ENCODE peak calls at places on chromosomes 16 and 17, in ten cellular contexts. One of them, this sample, is unnamed.

GRCh38 chr16:55521792-55522191 is 12.9 kb downstream of the LPCAT2 start:
- DNase-seq in uterus: no peak
- DNase-seq in GM20000: no peak
- DNase-seq in astrocyte: no peak
- DNase-seq in MCF 10A: no peak
- DNase-seq in ascending aorta: no peak
- DNase-seq in epithelial cell of proximal tubule: no peak
- DNase-seq in GM23338: no peak
- DNase-seq in cardiac muscle cell: no peak
- DNase-seq in AG09319: no peak
- DNase-seq in this sample: no peak

GRCh38 chr16:15055141-15056053 is 477 bp downstream of the NTAN1 start:
- DNase-seq in uterus: peak
- DNase-seq in GM20000: peak
- DNase-seq in astrocyte: no peak
- DNase-seq in MCF 10A: no peak
- DNase-seq in ascending aorta: no peak
- DNase-seq in epithelial cell of proximal tubule: no peak
- DNase-seq in GM23338: peak
- DNase-seq in cardiac muscle cell: no peak
- DNase-seq in AG09319: no peak
- DNase-seq in this sample: no peak

GRCh38 chr17:27506348-27507218 is 50.3 kb downstream of the KSR1 start:
- DNase-seq in uterus: no peak
- DNase-seq in GM20000: peak
- DNase-seq in astrocyte: peak
- DNase-seq in MCF 10A: no peak
- DNase-seq in ascending aorta: no peak
- DNase-seq in epithelial cell of proximal tubule: no peak
- DNase-seq in GM23338: peak
- DNase-seq in cardiac muscle cell: peak
- DNase-seq in AG09319: no peak
- DNase-seq in this sample: peak

GRCh38 chr17:62652251-62653001 is 25.0 kb downstream of the MRC2 start:
- DNase-seq in uterus: no peak
- DNase-seq in GM20000: no peak
- DNase-seq in astrocyte: peak
- DNase-seq in MCF 10A: peak
- DNase-seq in ascending aorta: peak
- DNase-seq in epithelial cell of proximal tubule: no peak
- DNase-seq in GM23338: peak
- DNase-seq in cardiac muscle cell: peak
- DNase-seq in AG09319: no peak
- DNase-seq in this sample: no peak

GRCh38 chr16:84423416-84423837 is 55.1 kb downstream of the ATP2C2 start:
- DNase-seq in uterus: no peak
- DNase-seq in GM20000: peak
- DNase-seq in astrocyte: peak
- DNase-seq in MCF 10A: peak
- DNase-seq in ascending aorta: no peak
- DNase-seq in epithelial cell of proximal tubule: peak
- DNase-seq in GM23338: peak
- DNase-seq in cardiac muscle cell: peak
- DNase-seq in AG09319: no peak
- DNase-seq in this sample: no peak

GRCh38 chr16:77450790-77451487 is 16.1 kb upstream of the ADAMTS18 start:
- DNase-seq in uterus: no peak
- DNase-seq in GM20000: no peak
- DNase-seq in astrocyte: no peak
- DNase-seq in MCF 10A: peak
- DNase-seq in ascending aorta: no peak
- DNase-seq in epithelial cell of proximal tubule: no peak
- DNase-seq in GM23338: no peak
- DNase-seq in cardiac muscle cell: no peak
- DNase-seq in AG09319: no peak
- DNase-seq in this sample: peak

GRCh38 chr16:20803192-20803560 is 3.1 kb downstream of the ERI2 start:
- DNase-seq in uterus: no peak
- DNase-seq in GM20000: no peak
- DNase-seq in astrocyte: no peak
- DNase-seq in MCF 10A: no peak
- DNase-seq in ascending aorta: no peak
- DNase-seq in epithelial cell of proximal tubule: no peak
- DNase-seq in GM23338: no peak
- DNase-seq in cardiac muscle cell: no peak
- DNase-seq in AG09319: no peak
- DNase-seq in this sample: no peak

GRCh38 chr16:64695684-64696083 is 426.2 kb downstream of the CDH11 start:
- DNase-seq in uterus: no peak
- DNase-seq in GM20000: no peak
- DNase-seq in astrocyte: no peak
- DNase-seq in MCF 10A: no peak
- DNase-seq in ascending aorta: no peak
- DNase-seq in epithelial cell of proximal tubule: no peak
- DNase-seq in GM23338: no peak
- DNase-seq in cardiac muscle cell: no peak
- DNase-seq in AG09319: no peak
- DNase-seq in this sample: no peak

GRCh38 chr17:48247038-48247437 is 139.5 kb downstream of the SNX11 start:
- DNase-seq in uterus: no peak
- DNase-seq in GM20000: no peak
- DNase-seq in astrocyte: no peak
- DNase-seq in MCF 10A: no peak
- DNase-seq in ascending aorta: no peak
- DNase-seq in epithelial cell of proximal tubule: no peak
- DNase-seq in GM23338: no peak
- DNase-seq in cardiac muscle cell: no peak
- DNase-seq in AG09319: no peak
- DNase-seq in this sample: no peak

GRCh38 chr17:59406278-59406677 is 74.8 kb downstream of the YPEL2 start:
- DNase-seq in uterus: no peak
- DNase-seq in GM20000: no peak
- DNase-seq in astrocyte: no peak
- DNase-seq in MCF 10A: no peak
- DNase-seq in ascending aorta: no peak
- DNase-seq in epithelial cell of proximal tubule: no peak
- DNase-seq in GM23338: no peak
- DNase-seq in cardiac muscle cell: no peak
- DNase-seq in AG09319: no peak
- DNase-seq in this sample: no peak

GRCh38 chr16:75317101-75317522 is 65.7 kb upstream of the BCAR1 start:
- DNase-seq in uterus: no peak
- DNase-seq in GM20000: peak
- DNase-seq in astrocyte: peak
- DNase-seq in MCF 10A: no peak
- DNase-seq in ascending aorta: no peak
- DNase-seq in epithelial cell of proximal tubule: no peak
- DNase-seq in GM23338: no peak
- DNase-seq in cardiac muscle cell: peak
- DNase-seq in AG09319: no peak
- DNase-seq in this sample: no peak

GRCh38 chr17:74037320-74037719 is 166.2 kb upstream of the RPL38 start:
- DNase-seq in uterus: no peak
- DNase-seq in GM20000: no peak
- DNase-seq in astrocyte: no peak
- DNase-seq in MCF 10A: peak
- DNase-seq in ascending aorta: no peak
- DNase-seq in epithelial cell of proximal tubule: no peak
- DNase-seq in GM23338: peak
- DNase-seq in cardiac muscle cell: peak
- DNase-seq in AG09319: no peak
- DNase-seq in this sample: peak

GRCh38 chr16:88816736-88817535 is 5.2 kb upstream of the APRT start:
- DNase-seq in uterus: no peak
- DNase-seq in GM20000: no peak
- DNase-seq in astrocyte: no peak
- DNase-seq in MCF 10A: no peak
- DNase-seq in ascending aorta: no peak
- DNase-seq in epithelial cell of proximal tubule: no peak
- DNase-seq in GM23338: no peak
- DNase-seq in cardiac muscle cell: no peak
- DNase-seq in AG09319: no peak
- DNase-seq in this sample: no peak

GRCh38 chr16:83717814-83718213 is 90.0 kb upstream of the HSBP1 start:
- DNase-seq in uterus: no peak
- DNase-seq in GM20000: no peak
- DNase-seq in astrocyte: peak
- DNase-seq in MCF 10A: no peak
- DNase-seq in ascending aorta: no peak
- DNase-seq in epithelial cell of proximal tubule: no peak
- DNase-seq in GM23338: no peak
- DNase-seq in cardiac muscle cell: peak
- DNase-seq in AG09319: peak
- DNase-seq in this sample: no peak

GRCh38 chr17:37781451-37781850 is 36.6 kb upstream of the HNF1B start:
- DNase-seq in uterus: no peak
- DNase-seq in GM20000: no peak
- DNase-seq in astrocyte: peak
- DNase-seq in MCF 10A: no peak
- DNase-seq in ascending aorta: no peak
- DNase-seq in epithelial cell of proximal tubule: no peak
- DNase-seq in GM23338: no peak
- DNase-seq in cardiac muscle cell: no peak
- DNase-seq in AG09319: no peak
- DNase-seq in this sample: no peak

GRCh38 chr17:76866774-76867577 is 1.2 kb upstream of the MGAT5B start:
- DNase-seq in uterus: no peak
- DNase-seq in GM20000: no peak
- DNase-seq in astrocyte: peak
- DNase-seq in MCF 10A: peak
- DNase-seq in ascending aorta: no peak
- DNase-seq in epithelial cell of proximal tubule: peak
- DNase-seq in GM23338: no peak
- DNase-seq in cardiac muscle cell: peak
- DNase-seq in AG09319: no peak
- DNase-seq in this sample: no peak

GRCh38 chr17:50170662-50171370 is 5.0 kb downstream of the SGCA start:
- DNase-seq in uterus: no peak
- DNase-seq in GM20000: peak
- DNase-seq in astrocyte: no peak
- DNase-seq in MCF 10A: peak
- DNase-seq in ascending aorta: no peak
- DNase-seq in epithelial cell of proximal tubule: no peak
- DNase-seq in GM23338: no peak
- DNase-seq in cardiac muscle cell: no peak
- DNase-seq in AG09319: no peak
- DNase-seq in this sample: no peak

GRCh38 chr16:59342669-59343068 is 608.6 kb upstream of the GOT2 start:
- DNase-seq in uterus: no peak
- DNase-seq in GM20000: no peak
- DNase-seq in astrocyte: no peak
- DNase-seq in MCF 10A: no peak
- DNase-seq in ascending aorta: no peak
- DNase-seq in epithelial cell of proximal tubule: no peak
- DNase-seq in GM23338: peak
- DNase-seq in cardiac muscle cell: no peak
- DNase-seq in AG09319: no peak
- DNase-seq in this sample: no peak

GRCh38 chr17:4956493-4957061 is 5.7 kb downstream of the ENO3 start:
- DNase-seq in uterus: no peak
- DNase-seq in GM20000: no peak
- DNase-seq in astrocyte: no peak
- DNase-seq in MCF 10A: no peak
- DNase-seq in ascending aorta: no peak
- DNase-seq in epithelial cell of proximal tubule: no peak
- DNase-seq in GM23338: peak
- DNase-seq in cardiac muscle cell: no peak
- DNase-seq in AG09319: no peak
- DNase-seq in this sample: no peak

GRCh38 chr17:70184770-70185169 is 15.4 kb downstream of the KCNJ2 start:
- DNase-seq in uterus: no peak
- DNase-seq in GM20000: no peak
- DNase-seq in astrocyte: peak
- DNase-seq in MCF 10A: peak
- DNase-seq in ascending aorta: no peak
- DNase-seq in epithelial cell of proximal tubule: peak
- DNase-seq in GM23338: no peak
- DNase-seq in cardiac muscle cell: peak
- DNase-seq in AG09319: no peak
- DNase-seq in this sample: no peak
- TF ChIP-seq CTCF in uterus: no peak
- TF ChIP-seq CTCF in GM20000: no peak
- TF ChIP-seq CTCF in astrocyte: no peak
- TF ChIP-seq CTCF in MCF 10A: no peak
- TF ChIP-seq CTCF in ascending aorta: no peak
- TF ChIP-seq CTCF in epithelial cell of proximal tubule: no peak
- TF ChIP-seq CTCF in GM23338: no peak
- TF ChIP-seq CTCF in cardiac muscle cell: no peak
- TF ChIP-seq CTCF in AG09319: no peak
- TF ChIP-seq CTCF in this sample: no peak

DNA sequence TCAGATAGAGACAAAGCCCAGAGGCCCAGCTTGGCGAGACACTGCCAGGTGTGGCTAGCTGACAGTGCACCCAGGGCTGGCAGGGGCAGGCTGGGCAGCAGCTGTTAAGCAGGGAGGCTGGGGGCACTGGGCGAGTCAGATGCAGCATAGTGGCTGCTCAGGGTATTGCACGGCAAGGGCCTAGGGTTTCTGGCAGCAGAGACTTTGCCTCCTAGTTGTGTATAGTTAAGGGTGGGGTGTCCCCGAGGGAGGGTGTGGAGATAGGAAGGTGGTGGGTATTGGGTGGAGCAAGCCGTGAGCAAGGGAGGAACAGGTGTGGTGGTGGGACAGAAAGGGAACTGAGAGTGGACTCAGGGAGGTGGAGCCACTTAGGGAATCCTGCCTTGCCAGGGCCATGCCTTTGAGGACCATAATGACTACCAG is 66.0 kb downstream of the SMPD3 start:
- DNase-seq in uterus: no peak
- DNase-seq in GM20000: peak
- DNase-seq in astrocyte: no peak
- DNase-seq in MCF 10A: no peak
- DNase-seq in ascending aorta: no peak
- DNase-seq in epithelial cell of proximal tubule: no peak
- DNase-seq in GM23338: peak
- DNase-seq in cardiac muscle cell: no peak
- DNase-seq in AG09319: no peak
- DNase-seq in this sample: no peak
- TF ChIP-seq CTCF in uterus: no peak
- TF ChIP-seq CTCF in GM20000: no peak
- TF ChIP-seq CTCF in astrocyte: peak
- TF ChIP-seq CTCF in MCF 10A: peak
- TF ChIP-seq CTCF in ascending aorta: no peak
- TF ChIP-seq CTCF in epithelial cell of proximal tubule: peak
- TF ChIP-seq CTCF in GM23338: peak
- TF ChIP-seq CTCF in cardiac muscle cell: peak
- TF ChIP-seq CTCF in AG09319: no peak
- TF ChIP-seq CTCF in this sample: peak

GRCh38 chr17:44947461-44948314 is at the start of gene KIF18B:
- DNase-seq in uterus: peak
- DNase-seq in GM20000: peak
- DNase-seq in astrocyte: peak
- DNase-seq in MCF 10A: peak
- DNase-seq in ascending aorta: peak
- DNase-seq in epithelial cell of proximal tubule: peak
- DNase-seq in GM23338: peak
- DNase-seq in cardiac muscle cell: peak
- DNase-seq in AG09319: peak
- DNase-seq in this sample: peak
- TF ChIP-seq CTCF in uterus: no peak
- TF ChIP-seq CTCF in GM20000: no peak
- TF ChIP-seq CTCF in astrocyte: no peak
- TF ChIP-seq CTCF in MCF 10A: no peak
- TF ChIP-seq CTCF in ascending aorta: no peak
- TF ChIP-seq CTCF in epithelial cell of proximal tubule: no peak
- TF ChIP-seq CTCF in GM23338: no peak
- TF ChIP-seq CTCF in cardiac muscle cell: peak
- TF ChIP-seq CTCF in AG09319: no peak
- TF ChIP-seq CTCF in this sample: no peak

GRCh38 chr16:3457434-3458252 is 14.2 kb downstream of the NAA60 start:
- DNase-seq in uterus: peak
- DNase-seq in GM20000: peak
- DNase-seq in astrocyte: peak
- DNase-seq in MCF 10A: peak
- DNase-seq in ascending aorta: peak
- DNase-seq in epithelial cell of proximal tubule: no peak
- DNase-seq in GM23338: peak
- DNase-seq in cardiac muscle cell: peak
- DNase-seq in AG09319: peak
- DNase-seq in this sample: peak
- TF ChIP-seq CTCF in uterus: peak
- TF ChIP-seq CTCF in GM20000: peak
- TF ChIP-seq CTCF in astrocyte: no peak
- TF ChIP-seq CTCF in MCF 10A: peak
- TF ChIP-seq CTCF in ascending aorta: peak
- TF ChIP-seq CTCF in epithelial cell of proximal tubule: peak
- TF ChIP-seq CTCF in GM23338: no peak
- TF ChIP-seq CTCF in cardiac muscle cell: peak
- TF ChIP-seq CTCF in AG09319: peak
- TF ChIP-seq CTCF in this sample: peak

This sample was measured in mesothelial cell of epicardium.